ENCODE peak calls at places on chromosomes 12 and 14, in eight cellular contexts. One of them, this sample, is unnamed.

GRCh38 chr12:128178551-128178950 is 88.4 kb upstream of the TMEM132C start:
- DNase-seq in HCT116: no peak
- DNase-seq in H1: no peak
- DNase-seq in endothelial cell of umbilical vein: no peak
- DNase-seq in SK-N-SH: no peak
- DNase-seq in GM12878: no peak
- DNase-seq in K562: no peak
- DNase-seq in HepG2: no peak
- DNase-seq in this sample: no peak

GRCh38 chr14:99508896-99509629 is 27.9 kb downstream of the CCNK start:
- DNase-seq in HCT116: no peak
- DNase-seq in H1: no peak
- DNase-seq in endothelial cell of umbilical vein: no peak
- DNase-seq in SK-N-SH: no peak
- DNase-seq in GM12878: no peak
- DNase-seq in K562: no peak
- DNase-seq in HepG2: no peak
- DNase-seq in this sample: no peak

GRCh38 chr14:21987937-21988336 is 314.3 kb upstream of the OR4E1 start:
- DNase-seq in HCT116: peak; percentile 45
- DNase-seq in H1: no peak
- DNase-seq in endothelial cell of umbilical vein: peak; percentile 39
- DNase-seq in SK-N-SH: peak; percentile 11
- DNase-seq in GM12878: no peak
- DNase-seq in K562: peak; percentile 30
- DNase-seq in HepG2: peak; percentile 68
- DNase-seq in this sample: no peak

GRCh38 chr12:15767301-15767700 is 21.9 kb downstream of the EPS8 start:
- DNase-seq in HCT116: no peak
- DNase-seq in H1: no peak
- DNase-seq in endothelial cell of umbilical vein: no peak
- DNase-seq in SK-N-SH: no peak
- DNase-seq in GM12878: no peak
- DNase-seq in K562: no peak
- DNase-seq in HepG2: no peak
- DNase-seq in this sample: no peak

GRCh38 chr12:14772946-14773345 is 30.3 kb downstream of the WBP11 start:
- DNase-seq in HCT116: no peak
- DNase-seq in H1: no peak
- DNase-seq in endothelial cell of umbilical vein: no peak
- DNase-seq in SK-N-SH: no peak
- DNase-seq in GM12878: no peak
- DNase-seq in K562: no peak
- DNase-seq in HepG2: no peak
- DNase-seq in this sample: no peak

GRCh38 chr14:56118611-56119181 is 485 bp downstream of the PELI2 start:
- DNase-seq in HCT116: no peak
- DNase-seq in H1: no peak
- DNase-seq in endothelial cell of umbilical vein: peak; percentile 7
- DNase-seq in SK-N-SH: peak; percentile 31
- DNase-seq in GM12878: no peak
- DNase-seq in K562: no peak
- DNase-seq in HepG2: no peak
- DNase-seq in this sample: no peak

GRCh38 chr14:63993992-63994391 is 141.2 kb downstream of the SYNE2 start:
- DNase-seq in HCT116: no peak
- DNase-seq in H1: no peak
- DNase-seq in endothelial cell of umbilical vein: peak; percentile 16
- DNase-seq in SK-N-SH: peak; percentile 6
- DNase-seq in GM12878: no peak
- DNase-seq in K562: no peak
- DNase-seq in HepG2: no peak
- DNase-seq in this sample: no peak

GRCh38 chr12:106917503-106917902 is 38.2 kb upstream of the TMEM263 start:
- DNase-seq in HCT116: no peak
- DNase-seq in H1: no peak
- DNase-seq in endothelial cell of umbilical vein: peak; percentile 39
- DNase-seq in SK-N-SH: no peak
- DNase-seq in GM12878: no peak
- DNase-seq in K562: no peak
- DNase-seq in HepG2: no peak
- DNase-seq in this sample: no peak

GRCh38 chr12:65300679-65301349 is 22.3 kb downstream of the MSRB3 start:
- DNase-seq in HCT116: peak; percentile 54
- DNase-seq in H1: no peak
- DNase-seq in endothelial cell of umbilical vein: no peak
- DNase-seq in SK-N-SH: no peak
- DNase-seq in GM12878: no peak
- DNase-seq in K562: peak; percentile 15
- DNase-seq in HepG2: peak; percentile 34
- DNase-seq in this sample: no peak

GRCh38 chr14:52325126-52325525 is 11.0 kb downstream of the PTGER2 start:
- DNase-seq in HCT116: no peak
- DNase-seq in H1: no peak
- DNase-seq in endothelial cell of umbilical vein: no peak
- DNase-seq in SK-N-SH: no peak
- DNase-seq in GM12878: peak; percentile 92
- DNase-seq in K562: no peak
- DNase-seq in HepG2: no peak
- DNase-seq in this sample: no peak

GRCh38 chr14:76421662-76422061 is 45.7 kb downstream of the ESRRB start:
- DNase-seq in HCT116: no peak
- DNase-seq in H1: no peak
- DNase-seq in endothelial cell of umbilical vein: no peak
- DNase-seq in SK-N-SH: peak; percentile 39
- DNase-seq in GM12878: no peak
- DNase-seq in K562: no peak
- DNase-seq in HepG2: no peak
- DNase-seq in this sample: no peak

GRCh38 chr12:55250944-55251343 is 6.5 kb downstream of the OR6C74 start:
- DNase-seq in HCT116: no peak
- DNase-seq in H1: no peak
- DNase-seq in endothelial cell of umbilical vein: no peak
- DNase-seq in SK-N-SH: no peak
- DNase-seq in GM12878: no peak
- DNase-seq in K562: no peak
- DNase-seq in HepG2: peak; percentile 1
- DNase-seq in this sample: no peak

GRCh38 chr12:52865090-52865944 is 16.5 kb upstream of the KRT78 start:
- DNase-seq in HCT116: peak; percentile 79
- DNase-seq in H1: no peak
- DNase-seq in endothelial cell of umbilical vein: peak; percentile 75
- DNase-seq in SK-N-SH: peak; percentile 87
- DNase-seq in GM12878: no peak
- DNase-seq in K562: peak; percentile 74
- DNase-seq in HepG2: peak; percentile 56
- DNase-seq in this sample: no peak

DNA sequence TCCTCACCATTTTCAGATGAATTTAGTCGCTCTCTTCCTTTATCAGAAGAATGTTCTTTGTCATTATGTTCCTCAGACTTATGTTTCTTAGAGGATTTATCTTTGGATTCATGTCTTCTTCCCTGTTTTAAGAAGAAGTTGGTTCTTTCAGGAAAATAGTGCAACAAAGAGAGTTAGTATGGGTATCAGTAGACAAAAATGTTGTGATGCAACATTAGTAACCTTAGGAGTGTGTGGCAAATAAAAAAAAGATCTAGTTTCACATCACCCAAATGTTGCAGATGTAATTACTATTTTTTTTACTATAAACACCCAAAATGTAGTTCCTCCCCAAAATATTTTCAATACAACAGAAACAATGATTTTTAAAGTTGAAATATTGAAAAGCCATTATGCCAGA is 7.8 kb downstream of the RSRC2 start:
- DNase-seq in HCT116: no peak
- DNase-seq in H1: no peak
- DNase-seq in endothelial cell of umbilical vein: no peak
- DNase-seq in SK-N-SH: no peak
- DNase-seq in GM12878: no peak
- DNase-seq in K562: no peak
- DNase-seq in HepG2: no peak
- DNase-seq in this sample: no peak
- H3K9ac ChIP-seq in HCT116: no peak overlapping the region
- H3K9ac ChIP-seq in H1: no peak overlapping the region
- H3K9ac ChIP-seq in endothelial cell of umbilical vein: no peak overlapping the region
- H3K9ac ChIP-seq in SK-N-SH: no peak overlapping the region
- H3K9ac ChIP-seq in GM12878: no peak overlapping the region
- H3K9ac ChIP-seq in K562: no peak overlapping the region
- H3K9ac ChIP-seq in HepG2: no peak overlapping the region
- H3K9ac ChIP-seq in this sample: no peak overlapping the region

GRCh38 chr14:103857256-103857655 is 9.9 kb upstream of the PPP1R13B start:
- DNase-seq in HCT116: no peak
- DNase-seq in H1: no peak
- DNase-seq in endothelial cell of umbilical vein: no peak
- DNase-seq in SK-N-SH: no peak
- DNase-seq in GM12878: no peak
- DNase-seq in K562: no peak
- DNase-seq in HepG2: no peak
- DNase-seq in this sample: no peak

GRCh38 chr14:103861413-103862392 is 14.3 kb upstream of the PPP1R13B start:
- DNase-seq in HCT116: no peak
- DNase-seq in H1: no peak
- DNase-seq in endothelial cell of umbilical vein: no peak
- DNase-seq in SK-N-SH: no peak
- DNase-seq in GM12878: no peak
- DNase-seq in K562: no peak
- DNase-seq in HepG2: no peak
- DNase-seq in this sample: no peak

GRCh38 chr14:103858063-103858820 is 10.9 kb upstream of the PPP1R13B start:
- DNase-seq in HCT116: no peak
- DNase-seq in H1: no peak
- DNase-seq in endothelial cell of umbilical vein: no peak
- DNase-seq in SK-N-SH: no peak
- DNase-seq in GM12878: no peak
- DNase-seq in K562: no peak
- DNase-seq in HepG2: no peak
- DNase-seq in this sample: no peak

GRCh38 chr14:103862393-103862782 is 15.0 kb upstream of the PPP1R13B start:
- DNase-seq in HCT116: no peak
- DNase-seq in H1: no peak
- DNase-seq in endothelial cell of umbilical vein: no peak
- DNase-seq in SK-N-SH: no peak
- DNase-seq in GM12878: no peak
- DNase-seq in K562: peak; percentile 24
- DNase-seq in HepG2: peak; percentile 95
- DNase-seq in this sample: no peak

GRCh38 chr14:103859416-103860202 is 12.2 kb upstream of the PPP1R13B start:
- DNase-seq in HCT116: no peak
- DNase-seq in H1: no peak
- DNase-seq in endothelial cell of umbilical vein: peak; percentile 24
- DNase-seq in SK-N-SH: no peak
- DNase-seq in GM12878: no peak
- DNase-seq in K562: no peak
- DNase-seq in HepG2: no peak
- DNase-seq in this sample: no peak
- TF ChIP-seq POLR2AphosphoS5 in HCT116: no peak
- TF ChIP-seq POLR2AphosphoS5 in H1: no peak
- TF ChIP-seq POLR2AphosphoS5 in endothelial cell of umbilical vein: no peak
- TF ChIP-seq POLR2AphosphoS5 in SK-N-SH: no peak
- TF ChIP-seq POLR2AphosphoS5 in GM12878: no peak
- TF ChIP-seq POLR2AphosphoS5 in K562: no peak
- TF ChIP-seq POLR2AphosphoS5 in HepG2: no peak
- TF ChIP-seq POLR2AphosphoS5 in this sample: no peak

GRCh38 chr14:69443296-69443805 is 41.2 kb upstream of the PLEKHD1 start:
- DNase-seq in HCT116: no peak
- DNase-seq in H1: no peak
- DNase-seq in endothelial cell of umbilical vein: no peak
- DNase-seq in SK-N-SH: no peak
- DNase-seq in GM12878: no peak
- DNase-seq in K562: no peak
- DNase-seq in HepG2: no peak
- DNase-seq in this sample: no peak

GRCh38 chr14:69441948-69442347 is 42.6 kb upstream of the PLEKHD1 start:
- DNase-seq in HCT116: no peak
- DNase-seq in H1: no peak
- DNase-seq in endothelial cell of umbilical vein: no peak
- DNase-seq in SK-N-SH: no peak
- DNase-seq in GM12878: peak; percentile 58
- DNase-seq in K562: no peak
- DNase-seq in HepG2: no peak
- DNase-seq in this sample: no peak

DNA sequence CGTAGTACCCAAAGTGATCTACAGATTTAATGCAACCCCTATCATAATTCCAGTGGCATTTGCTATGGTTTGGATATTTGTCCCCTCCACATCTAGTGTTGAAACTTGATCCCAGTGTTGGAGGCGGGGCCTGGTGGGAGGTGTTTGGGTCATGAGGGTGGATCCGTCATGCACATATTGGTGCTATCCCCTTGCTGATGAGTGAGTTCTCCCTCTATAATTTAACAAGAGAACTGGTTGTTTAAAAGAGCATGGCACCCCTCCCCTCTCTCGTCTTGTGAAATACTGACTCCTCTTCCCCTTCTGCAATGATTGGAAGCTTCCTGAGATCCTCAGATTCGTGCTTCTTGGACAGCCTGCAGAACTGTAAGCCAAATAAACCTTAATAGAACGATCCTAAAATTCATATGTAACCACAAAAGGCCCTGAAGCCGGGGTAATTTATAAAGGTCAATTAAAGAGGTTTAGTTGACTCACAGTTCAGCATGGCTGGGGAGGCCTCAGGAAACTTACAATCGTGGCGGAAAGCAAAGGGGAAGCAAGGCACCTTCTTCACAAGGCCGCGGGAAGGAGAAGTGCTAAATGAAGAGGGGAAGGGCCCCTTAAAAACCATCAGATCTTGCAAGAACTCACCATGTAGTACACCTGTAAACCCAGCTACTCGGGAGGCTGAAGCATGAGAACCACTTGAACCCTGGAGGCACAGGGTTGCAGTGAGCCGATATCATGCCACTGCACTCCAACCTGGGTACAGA is 41.2 kb downstream of the SLC39A9 start:
- DNase-seq in HCT116: no peak
- DNase-seq in H1: no peak
- DNase-seq in endothelial cell of umbilical vein: no peak
- DNase-seq in SK-N-SH: no peak
- DNase-seq in GM12878: no peak
- DNase-seq in K562: peak; percentile 16
- DNase-seq in HepG2: no peak
- DNase-seq in this sample: no peak
- H3K9ac ChIP-seq in HCT116: no peak overlapping the region
- H3K9ac ChIP-seq in H1: no peak overlapping the region
- H3K9ac ChIP-seq in endothelial cell of umbilical vein: no peak overlapping the region
- H3K9ac ChIP-seq in SK-N-SH: no peak overlapping the region
- H3K9ac ChIP-seq in GM12878: no peak overlapping the region
- H3K9ac ChIP-seq in K562: no peak overlapping the region
- H3K9ac ChIP-seq in HepG2: no peak overlapping the region
- H3K9ac ChIP-seq in this sample: no peak overlapping the region

DNA sequence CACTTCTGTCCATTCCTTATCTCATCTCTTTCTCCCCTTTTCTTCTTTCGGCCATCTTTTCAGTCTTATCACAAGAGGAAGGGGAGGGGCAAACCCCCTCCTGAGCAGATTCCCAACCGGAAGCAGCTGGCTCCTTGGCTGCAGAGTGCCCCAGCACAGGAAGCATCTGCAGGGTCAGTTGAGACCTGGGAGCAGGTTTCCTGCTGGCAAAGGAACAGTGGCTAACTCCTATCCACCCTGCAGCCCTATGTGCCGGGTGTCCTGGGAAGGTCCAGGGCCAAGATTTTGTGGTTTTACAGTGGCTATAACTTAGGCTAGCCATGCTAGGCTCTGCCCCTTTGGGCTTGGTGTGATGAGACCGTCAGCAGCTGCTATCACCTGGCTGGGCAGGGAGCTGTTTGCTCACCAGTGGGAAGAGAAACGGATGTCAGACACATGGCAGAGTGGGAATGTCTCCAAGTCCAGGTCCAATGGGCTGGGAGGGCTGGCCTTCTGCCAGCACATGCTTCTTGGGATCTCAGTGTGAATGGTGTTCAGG is 40.4 kb downstream of the SH2B3 start:
- DNase-seq in HCT116: no peak
- DNase-seq in H1: no peak
- DNase-seq in endothelial cell of umbilical vein: peak; percentile 97
- DNase-seq in SK-N-SH: peak; percentile 76
- DNase-seq in GM12878: no peak
- DNase-seq in K562: peak; percentile 14
- DNase-seq in HepG2: no peak
- DNase-seq in this sample: no peak
- TF ChIP-seq POLR2AphosphoS5 in HCT116: no peak
- TF ChIP-seq POLR2AphosphoS5 in H1: no peak
- TF ChIP-seq POLR2AphosphoS5 in endothelial cell of umbilical vein: peak; percentile 98
- TF ChIP-seq POLR2AphosphoS5 in SK-N-SH: no peak
- TF ChIP-seq POLR2AphosphoS5 in GM12878: no peak
- TF ChIP-seq POLR2AphosphoS5 in K562: no peak
- TF ChIP-seq POLR2AphosphoS5 in HepG2: no peak
- TF ChIP-seq POLR2AphosphoS5 in this sample: no peak

This sample was measured in SK-N-MC.